ENCODE peak calls at places on chromosomes 5 and 9, in five cellular contexts. H, K, I, J and Y are unnamed samples. For H3K4me1, the result is how much of the 10 kb centered on the place peaks cover.

GRCh38 chr5:138969323-138970013 is 94.3 kb upstream of the LRRTM2 start:
- DNase-seq in I (no peak), H (peak), J (no peak), K (no peak), Y (no peak)

GRCh38 chr5:149284501-149284900 is 12.8 kb downstream of the AFAP1L1 start:
- DNase-seq in K (no peak), H (no peak), I (no peak), J (no peak), Y (no peak)

GRCh38 chr9:112558978-112559377 is 72.4 kb downstream of the KIAA1958 start:
- DNase-seq in I (no peak), K (no peak), H (no peak), J (no peak), Y (no peak)

GRCh38 chr9:36939214-36939613 is 94.9 kb downstream of the PAX5 start:
- DNase-seq in H (no peak), I (no peak), J (no peak), K (no peak), Y (no peak)

GRCh38 chr5:147576646-147577535 is 67.0 kb upstream of the DPYSL3 start:
- DNase-seq in K (no peak), I (no peak), J (peak), H (no peak), Y (no peak)

GRCh38 chr5:163350083-163350482 is 87.3 kb upstream of the CCNG1 start:
- DNase-seq in I (no peak), H (no peak), K (no peak), J (no peak), Y (no peak)

GRCh38 chr5:78801413-78801812 is 152.8 kb upstream of the LHFPL2 start:
- DNase-seq in K (no peak), J (no peak), H (no peak), I (no peak), Y (no peak)

GRCh38 chr5:107640568-107640967 is 30.2 kb downstream of the EFNA5 start:
- DNase-seq in I (no peak), H (no peak), J (no peak), K (no peak), Y (no peak)

GRCh38 chr5:10586008-10586407 is 22.1 kb downstream of the ANKRD33B start:
- DNase-seq in H (no peak), I (no peak), K (no peak), J (no peak), Y (no peak)

DNA sequence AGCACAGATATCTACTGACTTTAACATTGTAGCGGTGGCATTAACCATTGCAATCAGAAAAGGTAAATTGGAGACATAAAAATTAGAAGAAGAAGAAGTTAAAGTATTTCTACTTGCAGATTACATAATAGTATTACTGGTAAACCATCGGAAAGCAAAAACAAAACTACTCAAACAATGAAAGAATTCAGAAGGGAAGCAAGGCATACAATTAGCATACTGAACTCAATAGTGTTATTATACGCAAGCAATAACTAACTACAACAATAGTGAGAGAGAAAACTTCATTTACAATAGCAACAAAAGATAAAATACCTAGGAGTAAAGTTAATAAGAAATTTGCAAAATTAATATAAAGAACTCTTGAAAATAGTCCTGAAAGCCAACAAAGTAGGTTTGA is 6.6 kb upstream of the TEX53 start:
- DNase-seq in K (no peak), H (no peak), I (no peak), J (no peak), Y (no peak)
- H3K4me1 ChIP-seq in K (under half), H (under half), I (under half), J (under half), Y (under half)

GRCh38 chr9:120893585-120893857 is 16.5 kb upstream of the PHF19 start:
- DNase-seq in I (no peak), H (no peak), K (no peak), J (no peak), Y (no peak)

GRCh38 chr9:120891255-120891954 is 14.4 kb upstream of the PHF19 start:
- DNase-seq in H (no peak), J (no peak), I (no peak), K (no peak), Y (no peak)

GRCh38 chr9:120893917-120894316 is 16.9 kb upstream of the PHF19 start:
- DNase-seq in K (no peak), I (no peak), H (no peak), J (no peak), Y (no peak)

GRCh38 chr9:120892177-120892747 is 15.3 kb upstream of the PHF19 start:
- DNase-seq in K (no peak), I (no peak), H (no peak), J (no peak), Y (no peak)

DNA sequence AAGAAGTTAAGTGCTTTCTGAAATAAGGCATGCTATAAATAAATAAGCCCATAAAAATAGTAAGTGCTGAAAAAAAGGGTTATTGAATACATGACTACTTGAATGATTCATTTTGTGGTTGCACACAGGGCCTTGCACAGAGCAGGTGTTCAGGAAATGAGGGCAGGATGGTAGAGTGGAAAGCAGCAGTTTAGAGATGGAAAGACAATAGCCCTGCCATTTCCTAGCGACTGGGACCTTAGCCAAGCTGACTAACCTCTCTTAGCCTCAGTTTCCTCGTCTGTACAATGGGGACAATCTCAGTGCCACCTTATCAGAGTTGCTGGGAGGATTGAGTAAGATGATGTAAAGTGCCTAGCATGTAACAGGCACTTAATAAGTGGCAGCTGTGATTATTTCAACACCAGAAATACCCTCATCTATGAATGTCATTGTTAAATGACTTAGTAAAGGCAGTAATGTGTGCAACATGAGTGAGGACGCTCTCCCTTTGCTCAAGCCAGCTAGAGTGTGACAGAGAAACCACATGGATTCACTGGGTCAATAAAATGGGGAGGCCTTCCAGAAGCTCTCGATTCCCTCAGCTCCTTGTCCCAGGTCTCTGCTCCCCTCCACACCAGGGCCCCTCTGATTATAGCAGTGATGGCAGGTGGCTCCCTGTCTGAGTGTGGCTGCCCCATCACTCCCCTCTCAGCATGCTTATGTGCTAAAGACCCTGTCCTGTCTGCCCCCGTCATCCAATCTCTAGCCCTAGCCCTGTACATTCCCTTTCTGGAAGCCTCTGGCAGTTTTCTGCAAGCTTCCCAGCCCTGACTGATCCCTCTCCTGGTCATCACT is 16.0 kb upstream of the PHF19 start:
- DNase-seq in H (no peak), I (peak), J (no peak), K (no peak), Y (no peak)
- H3K4me1 ChIP-seq in H (under half), I (half or more), J (under half), K (under half), Y (under half)

GRCh38 chr9:83198336-83198735 is 135.4 kb upstream of the RASEF start:
- DNase-seq in H (no peak), K (no peak), I (no peak), J (no peak), Y (no peak)
- H3K4me1 ChIP-seq in H (under half), K (under half), I (under half), J (under half), Y (under half)

DNA sequence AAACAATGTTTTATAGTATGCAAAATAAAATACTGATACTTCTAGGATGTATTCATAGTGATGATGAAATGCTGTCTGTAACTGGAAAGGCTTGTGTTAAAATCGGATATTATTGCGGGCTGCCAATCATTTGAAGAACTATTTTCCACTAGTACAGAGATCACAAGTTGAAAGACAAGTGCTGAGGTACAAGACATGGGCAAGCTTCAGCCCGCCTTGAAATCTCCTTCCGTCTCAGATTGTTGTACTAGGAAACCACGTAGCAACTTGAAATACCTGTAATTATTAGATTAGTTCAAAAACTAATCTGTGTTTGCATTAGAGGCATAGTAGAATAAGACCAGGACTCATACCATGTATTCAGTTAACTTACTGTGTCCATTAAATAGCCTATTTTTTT is 218.2 kb downstream of the ARHGEF28 start:
- DNase-seq in H (no peak), J (no peak), K (no peak), I (no peak), Y (no peak)
- H3K4me1 ChIP-seq in H (under half), J (under half), K (under half), I (under half), Y (under half)

GRCh38 chr5:141517902-141518610 is 29.2 kb downstream of the PCDHGC5 start:
- DNase-seq in I (no peak), K (no peak), H (no peak), J (no peak), Y (no peak)

GRCh38 chr5:141515946-141516647 is 27.2 kb downstream of the PCDHGC5 start:
- DNase-seq in I (no peak), J (no peak), K (no peak), H (no peak), Y (no peak)

GRCh38 chr5:141518616-141519015 is 29.7 kb downstream of the PCDHGC5 start:
- DNase-seq in I (no peak), H (no peak), K (no peak), J (no peak), Y (no peak)

GRCh38 chr5:141516648-141517025 is 27.8 kb downstream of the PCDHGC5 start:
- DNase-seq in I (no peak), H (peak), K (no peak), J (no peak), Y (no peak)

DNA sequence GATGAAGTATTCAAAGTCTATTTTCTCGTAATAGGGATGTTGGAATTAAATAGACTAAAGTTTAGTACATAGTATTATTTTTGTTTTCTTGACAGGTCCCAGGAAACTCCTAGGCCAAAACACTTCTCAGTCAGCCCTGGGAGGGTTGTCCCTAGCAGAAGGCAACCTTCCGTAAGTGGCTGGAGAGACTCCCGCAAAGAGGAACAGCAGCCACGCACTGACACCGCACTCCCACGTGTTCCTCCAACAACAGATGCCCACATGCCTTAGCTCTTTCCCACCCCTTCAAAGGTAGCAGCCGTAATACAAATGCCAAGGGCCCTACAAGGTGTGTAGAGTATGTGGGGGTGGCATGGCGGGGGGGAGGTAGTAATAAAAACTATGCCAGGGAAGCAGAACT is 28.4 kb downstream of the PCDHGC5 start:
- DNase-seq in I (no peak), H (no peak), J (no peak), K (no peak), Y (no peak)
- H3K4me1 ChIP-seq in I (under half), H (half or more), J (half or more), K (half or more), Y (half or more)

DNA sequence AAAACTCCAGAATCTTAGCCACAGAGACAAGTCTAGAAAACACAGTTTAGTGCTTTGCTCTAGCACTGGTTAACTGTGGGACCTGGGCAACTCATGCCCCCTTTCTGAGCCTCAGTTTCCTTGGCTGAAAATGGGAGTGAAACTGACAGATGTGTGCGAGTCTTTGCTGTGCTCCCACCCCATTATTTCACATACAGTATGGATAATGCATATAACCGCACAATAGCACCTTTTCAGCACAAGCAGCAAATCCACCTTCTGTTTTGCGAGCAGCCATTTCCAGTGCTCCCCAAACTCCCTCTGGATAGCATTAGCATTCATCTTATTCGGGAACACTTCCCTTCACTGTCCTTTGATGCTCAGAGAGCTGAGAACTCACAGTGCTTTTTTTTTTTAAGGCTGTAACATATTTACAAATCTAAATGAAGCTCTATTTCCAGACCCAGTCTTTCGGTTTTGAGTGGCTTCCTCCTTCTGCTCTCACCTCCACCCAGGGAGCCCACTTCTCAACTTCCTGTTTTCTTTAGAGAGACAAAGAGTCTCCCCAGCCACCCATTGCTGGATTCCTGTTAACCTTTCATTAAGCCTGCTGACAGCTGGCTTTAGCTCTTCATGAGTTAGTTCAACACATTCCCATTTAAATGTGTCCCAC is 49.2 kb downstream of the TIMD4 start:
- DNase-seq in I (no peak), J (no peak), K (no peak), H (no peak), Y (no peak)
- H3K4me1 ChIP-seq in I (under half), J (under half), K (under half), H (under half), Y (under half)

GRCh38 chr5:192691-192969 is 1.3 kb downstream of the LRRC14B start:
- DNase-seq in K (no peak), J (no peak), I (no peak), H (no peak), Y (no peak)
- H3K4me1 ChIP-seq in K (under half), J (under half), I (under half), H (under half), Y (under half)

GRCh38 chr9:94824401-94824800 is 97.9 kb downstream of the AOPEP start:
- DNase-seq in J (no peak), I (no peak), K (no peak), H (no peak), Y (no peak)

GRCh38 chr9:94826644-94827410 is 100.3 kb downstream of the AOPEP start:
- DNase-seq in K (no peak), H (no peak), J (no peak), I (no peak), Y (no peak)

GRCh38 chr9:94824913-94825619 is 98.6 kb downstream of the AOPEP start:
- DNase-seq in J (no peak), H (no peak), I (no peak), K (no peak), Y (no peak)

GRCh38 chr9:94825620-94825958 is 99.1 kb downstream of the AOPEP start:
- DNase-seq in H (no peak), I (no peak), K (no peak), J (no peak), Y (no peak)

GRCh38 chr9:94826044-94826443 is 99.5 kb downstream of the AOPEP start:
- DNase-seq in J (no peak), K (no peak), H (no peak), I (no peak), Y (no peak)
- H3K4me1 ChIP-seq in J (under half), K (under half), H (half or more), I (under half), Y (under half)

DNA sequence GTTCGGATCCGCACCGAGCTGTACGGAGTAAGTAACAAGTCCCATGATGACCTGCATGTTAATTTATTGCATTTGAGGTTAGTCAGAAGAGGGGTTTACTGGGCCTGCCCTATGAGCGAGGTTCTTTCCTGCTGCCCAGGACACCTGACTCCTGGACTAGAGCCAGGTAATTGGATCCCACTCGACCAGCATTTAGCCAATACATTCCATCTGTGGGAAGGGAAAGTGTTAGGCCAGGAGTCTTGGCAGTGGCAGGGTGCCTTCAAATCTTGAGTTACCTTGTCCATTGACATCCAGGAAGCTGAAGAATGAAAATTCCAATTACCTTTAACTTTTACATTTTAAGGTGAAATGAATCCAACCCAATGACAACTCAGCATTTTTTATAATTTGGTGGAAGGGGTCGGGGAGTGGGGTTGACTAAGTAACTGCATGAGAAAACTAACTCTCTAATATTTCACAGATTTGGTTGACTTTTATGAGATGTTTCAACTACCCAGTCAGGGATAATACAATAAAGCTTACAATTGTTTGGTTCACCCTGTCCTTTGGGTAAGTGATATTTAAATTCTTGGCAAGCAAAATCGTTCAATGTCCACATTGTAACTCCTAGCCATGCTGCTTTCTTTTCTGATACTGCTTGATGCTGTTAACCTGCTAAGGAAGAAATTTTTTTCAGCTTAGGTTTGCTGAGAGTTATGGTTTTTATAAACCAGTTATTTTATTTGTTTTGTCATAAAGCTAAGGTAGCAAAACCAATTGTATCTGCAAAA is 111.6 kb upstream of the IQGAP2 start:
- DNase-seq in I (no peak), J (no peak), H (no peak), K (no peak), Y (no peak)
- H3K4me1 ChIP-seq in I (under half), J (under half), H (under half), K (under half), Y (under half)

GRCh38 chr9:129887210-129888084 is 52.2 kb downstream of the USP20 start:
- DNase-seq in J (no peak), H (peak), I (peak), K (no peak), Y (no peak)

GRCh38 chr9:129886226-129887174 is 51.2 kb downstream of the USP20 start:
- DNase-seq in I (peak), J (no peak), H (no peak), K (no peak), Y (no peak)

GRCh38 chr9:129888809-129889460 is 53.7 kb downstream of the USP20 start:
- DNase-seq in J (no peak), H (no peak), I (peak), K (no peak), Y (no peak)

GRCh38 chr9:129889461-129889935 is 54.2 kb downstream of the USP20 start:
- DNase-seq in H (no peak), K (no peak), I (peak), J (no peak), Y (no peak)

DNA sequence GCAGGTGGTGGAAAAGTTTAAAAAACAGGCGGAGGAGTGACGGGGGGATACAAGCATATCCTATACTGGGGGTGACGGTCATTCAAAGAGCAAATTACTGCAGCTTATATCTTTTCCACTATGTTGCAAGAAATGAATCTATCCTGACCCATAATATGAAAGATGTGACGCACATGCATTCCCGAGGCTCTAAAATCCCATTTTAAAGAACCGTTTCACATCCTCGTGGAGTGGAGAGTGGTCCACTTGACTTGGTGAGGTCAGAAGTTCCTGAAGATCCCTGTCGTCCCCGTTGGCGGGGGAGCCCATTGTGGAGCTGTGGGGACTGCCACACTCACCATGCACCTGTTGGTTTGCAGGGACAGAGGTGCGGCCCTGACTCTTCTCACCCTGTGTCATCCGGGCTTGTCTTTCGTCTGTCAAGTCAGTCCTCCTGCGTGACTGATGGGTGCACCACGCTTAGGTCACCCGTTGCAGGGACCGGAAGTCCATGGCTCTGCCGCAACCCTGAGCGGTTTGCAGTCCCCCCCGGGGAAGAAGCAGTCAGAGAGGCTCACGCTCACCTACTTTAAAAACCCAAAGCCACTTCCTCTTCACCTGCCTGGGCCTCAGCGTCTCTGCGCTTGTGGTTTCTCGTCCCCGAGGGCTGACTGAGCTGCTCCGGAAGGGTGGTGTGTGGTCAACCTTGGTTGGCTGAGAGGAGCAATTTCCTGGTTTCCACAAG is 53.0 kb downstream of the USP20 start:
- DNase-seq in H (peak), J (peak), K (no peak), I (peak), Y (peak)
- H3K4me1 ChIP-seq in H (half or more), J (half or more), K (under half), I (half or more), Y (under half)